ENCODE peak calls at places on chromosomes 1 and 21, in four cellular contexts. K is PC-9, R is IMR-90, D is dorsolateral prefrontal cortex. J is an unnamed sample.

GRCh38 chr1:5516756-5517155 is 475.5 kb downstream of the NPHP4 start:
- DNase-seq in K (no peak), R (no peak), D (no peak), J (no peak)

GRCh38 chr21:26067836-26068401 is 102.7 kb downstream of the APP start:
- DNase-seq in K (no peak), R (no peak), D (no peak), J (no peak)

GRCh38 chr21:45704311-45705108 is 61.0 kb downstream of the PCBP3 start:
- DNase-seq in K (no peak), R (no peak), D (no peak), J (no peak)

GRCh38 chr1:110606784-110607662 is 865 bp upstream of the KCNA2 start:
- DNase-seq in K (no peak), R (no peak), D (peak), J (no peak)

GRCh38 chr21:27371065-27371464 is 404.2 kb upstream of the ADAMTS5 start:
- DNase-seq in K (no peak), R (no peak), D (no peak), J (no peak)

GRCh38 chr1:96632045-96632664 is 89.4 kb upstream of the PTBP2 start:
- DNase-seq in K (no peak), R (no peak), D (no peak), J (no peak)

GRCh38 chr1:198088360-198089071 is 68.3 kb upstream of the NEK7 start:
- DNase-seq in K (no peak), R (peak), D (no peak), J (no peak)

GRCh38 chr1:33182452-33182851 is 609 bp upstream of the TRIM62 start:
- DNase-seq in K (no peak), R (peak), D (no peak), J (no peak)

GRCh38 chr1:164311376-164311775 is 247.6 kb upstream of the PBX1 start:
- DNase-seq in K (no peak), R (no peak), D (no peak), J (no peak)

GRCh38 chr1:112410704-112411103 is 14.7 kb downstream of the CTTNBP2NL start:
- DNase-seq in K (no peak), R (no peak), D (no peak), J (no peak)

GRCh38 chr21:44552136-44552535 is 831 bp upstream of the KRTAP10-2 start:
- DNase-seq in K (no peak), R (no peak), D (no peak), J (no peak)

GRCh38 chr1:198556969-198557368 is 16.5 kb upstream of the ATP6V1G3 start:
- DNase-seq in K (no peak), R (no peak), D (no peak), J (peak)

GRCh38 chr1:114342376-114342775 is 168.6 kb downstream of the TRIM33 start:
- DNase-seq in K (no peak), R (no peak), D (no peak), J (no peak)

GRCh38 chr1:41767534-41767933 is 151.2 kb downstream of the HIVEP3 start:
- DNase-seq in K (no peak), R (no peak), D (no peak), J (no peak)

GRCh38 chr1:37100310-37100709 is 66.0 kb upstream of the GRIK3 start:
- DNase-seq in K (no peak), R (no peak), D (no peak), J (no peak)
- H3K27ac ChIP-seq in K (no peak), R (no peak), D (no peak), J (no peak)

DNA sequence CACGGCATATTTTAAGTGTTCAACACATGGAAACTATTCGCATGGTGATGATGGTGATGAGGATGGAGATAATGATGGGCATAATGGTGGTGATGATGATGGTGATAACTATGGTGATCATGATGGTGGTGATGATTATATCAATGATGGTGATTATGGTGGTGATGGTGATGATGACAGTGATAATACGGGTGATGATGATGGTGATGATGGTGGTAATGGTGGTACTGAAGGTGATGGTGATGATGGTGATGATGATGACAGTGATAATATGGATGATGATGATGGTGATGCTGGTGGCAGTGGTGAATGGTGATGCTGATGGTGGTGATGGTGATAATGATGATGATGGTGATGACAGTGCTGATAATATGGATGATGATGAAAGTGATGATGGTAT is 341.8 kb upstream of the VAMP3 start:
- DNase-seq in K (no peak), R (no peak), D (no peak), J (no peak)
- TF ChIP-seq CTCF in K (no peak), R (no peak), D (no peak), J (no peak)

GRCh38 chr1:160251006-160251405 is 11.3 kb downstream of the DCAF8 start:
- DNase-seq in K (no peak), R (no peak), D (no peak), J (no peak)
- H3K27ac ChIP-seq in K (no peak), R (no peak), D (peak), J (no peak)

GRCh38 chr1:17004466-17005364 is 7.0 kb downstream of the ATP13A2 start:
- DNase-seq in K (no peak), R (no peak), D (no peak), J (no peak)
- TF ChIP-seq CTCF in K (no peak), R (peak), D (no peak), J (no peak)

GRCh38 chr1:184395370-184395769 is 8.5 kb downstream of the C1orf21 start:
- DNase-seq in K (no peak), R (no peak), D (no peak), J (no peak)
- H3K27ac ChIP-seq in K (no peak), R (no peak), D (no peak), J (no peak)

GRCh38 chr1:223683586-223684487 is 18.3 kb upstream of the CAPN8 start:
- DNase-seq in K (peak), R (peak), D (no peak), J (peak)
- TF ChIP-seq CTCF in K (peak), R (peak), D (peak), J (peak)

GRCh38 chr1:244413736-244414135 is 38.0 kb downstream of the ADSS2 start:
- DNase-seq in K (no peak), R (no peak), D (no peak), J (no peak)

GRCh38 chr1:244424649-244425334 is 26.9 kb downstream of the ADSS2 start:
- DNase-seq in K (no peak), R (no peak), D (no peak), J (no peak)

GRCh38 chr1:244422174-244422573 is 29.5 kb downstream of the ADSS2 start:
- DNase-seq in K (no peak), R (no peak), D (no peak), J (no peak)

GRCh38 chr1:244414543-244414942 is 37.2 kb downstream of the ADSS2 start:
- DNase-seq in K (peak), R (peak), D (no peak), J (no peak)

DNA sequence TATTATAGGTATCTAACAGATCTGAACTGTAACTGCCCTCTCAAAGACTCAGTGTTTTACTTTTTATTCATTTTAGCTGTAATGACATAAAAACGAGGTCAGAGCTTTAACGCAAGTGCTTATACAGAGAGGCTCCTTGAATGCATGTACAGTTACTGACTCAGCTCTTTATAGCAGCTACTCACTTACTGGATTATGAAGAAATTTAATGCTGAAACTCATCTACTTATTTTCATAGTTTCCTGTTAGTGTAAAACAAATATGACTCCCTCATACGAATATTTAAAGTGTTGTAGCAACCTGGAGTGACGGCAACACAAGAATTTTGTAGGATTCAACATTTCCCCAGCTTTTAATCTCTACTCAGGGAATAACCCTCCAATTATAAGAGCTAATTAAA is 32.7 kb downstream of the ADSS2 start:
- DNase-seq in K (no peak), R (peak), D (no peak), J (no peak)
- H3K27ac ChIP-seq in K (no peak), R (no peak), D (no peak), J (no peak)

DNA sequence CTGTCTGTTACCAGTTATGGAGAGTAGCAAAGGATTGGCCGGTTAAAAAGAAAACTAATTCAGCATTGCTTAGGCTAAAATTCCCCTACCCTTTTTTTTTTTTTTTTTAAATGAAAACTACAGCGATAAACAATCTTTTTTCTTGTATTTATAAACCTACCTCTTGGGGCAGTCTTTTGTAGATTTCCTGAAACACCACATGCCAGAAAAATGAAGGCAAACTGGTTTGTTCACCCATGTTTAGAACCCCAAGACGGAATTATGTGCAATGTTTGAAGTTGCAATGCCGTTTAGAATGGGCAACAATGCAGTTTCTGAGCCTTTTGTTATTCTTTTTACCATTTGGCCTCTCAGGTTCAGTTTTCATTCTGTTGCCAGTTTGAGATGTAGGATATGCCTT is 59.1 kb downstream of the PRDM2 start:
- DNase-seq in K (peak), R (no peak), D (no peak), J (no peak)
- TF ChIP-seq CTCF in K (no peak), R (no peak), D (no peak), J (no peak)

GRCh38 chr21:38487906-38488639 is 10.2 kb downstream of the ERG start:
- DNase-seq in K (no peak), R (no peak), D (no peak), J (no peak)
- H3K27ac ChIP-seq in K (no peak), R (no peak), D (no peak), J (no peak)